ENCODE peak calls at places on chromosomes 13 and 19, in eight cellular contexts. One of them, this sample, is unnamed.

GRCh38 chr13:75316427-75316826 is 165.5 kb downstream of the TBC1D4 start:
- DNase-seq in IMR-90: peak
- DNase-seq in SK-N-SH: no peak
- DNase-seq in HCT116: no peak
- DNase-seq in A549: no peak
- DNase-seq in H1: no peak
- DNase-seq in GM12878: no peak
- DNase-seq in HepG2: no peak
- DNase-seq in this sample: no peak

GRCh38 chr19:1324792-1325567 is 39.3 kb downstream of the EFNA2 start:
- DNase-seq in IMR-90: peak
- DNase-seq in SK-N-SH: peak
- DNase-seq in HCT116: peak
- DNase-seq in A549: peak
- DNase-seq in H1: no peak
- DNase-seq in GM12878: no peak
- DNase-seq in HepG2: peak
- DNase-seq in this sample: peak

GRCh38 chr19:14120497-14120780 is 2.9 kb upstream of the PRKACA start:
- DNase-seq in IMR-90: no peak
- DNase-seq in SK-N-SH: no peak
- DNase-seq in HCT116: no peak
- DNase-seq in A549: no peak
- DNase-seq in H1: no peak
- DNase-seq in GM12878: no peak
- DNase-seq in HepG2: no peak
- DNase-seq in this sample: no peak

GRCh38 chr19:2613507-2614295 is 88.8 kb downstream of the GNG7 start:
- DNase-seq in IMR-90: peak
- DNase-seq in SK-N-SH: peak
- DNase-seq in HCT116: no peak
- DNase-seq in A549: no peak
- DNase-seq in H1: no peak
- DNase-seq in GM12878: no peak
- DNase-seq in HepG2: no peak
- DNase-seq in this sample: peak

GRCh38 chr19:27885361-27885760 is 1327.6 kb downstream of the UQCRFS1 start:
- DNase-seq in IMR-90: no peak
- DNase-seq in SK-N-SH: no peak
- DNase-seq in HCT116: no peak
- DNase-seq in A549: no peak
- DNase-seq in H1: no peak
- DNase-seq in GM12878: no peak
- DNase-seq in HepG2: no peak
- DNase-seq in this sample: no peak

GRCh38 chr13:26488236-26489028 is 69.1 kb upstream of the WASF3 start:
- DNase-seq in IMR-90: no peak
- DNase-seq in SK-N-SH: no peak
- DNase-seq in HCT116: no peak
- DNase-seq in A549: no peak
- DNase-seq in H1: no peak
- DNase-seq in GM12878: no peak
- DNase-seq in HepG2: no peak
- DNase-seq in this sample: no peak

GRCh38 chr13:66859934-66860867 is 369.9 kb downstream of the PCDH9 start:
- DNase-seq in IMR-90: peak
- DNase-seq in SK-N-SH: no peak
- DNase-seq in HCT116: no peak
- DNase-seq in A549: no peak
- DNase-seq in H1: no peak
- DNase-seq in GM12878: no peak
- DNase-seq in HepG2: no peak
- DNase-seq in this sample: no peak

GRCh38 chr13:77522444-77522843 is 13.1 kb upstream of the SCEL start:
- DNase-seq in IMR-90: no peak
- DNase-seq in SK-N-SH: no peak
- DNase-seq in HCT116: no peak
- DNase-seq in A549: no peak
- DNase-seq in H1: no peak
- DNase-seq in GM12878: no peak
- DNase-seq in HepG2: no peak
- DNase-seq in this sample: no peak

GRCh38 chr19:7645159-7645558 is 8.2 kb downstream of the STXBP2 start:
- DNase-seq in IMR-90: no peak
- DNase-seq in SK-N-SH: peak
- DNase-seq in HCT116: no peak
- DNase-seq in A549: no peak
- DNase-seq in H1: no peak
- DNase-seq in GM12878: no peak
- DNase-seq in HepG2: no peak
- DNase-seq in this sample: no peak

GRCh38 chr19:33785795-33786194 is 10.9 kb upstream of the KCTD15 start:
- DNase-seq in IMR-90: peak
- DNase-seq in SK-N-SH: no peak
- DNase-seq in HCT116: no peak
- DNase-seq in A549: no peak
- DNase-seq in H1: no peak
- DNase-seq in GM12878: no peak
- DNase-seq in HepG2: no peak
- DNase-seq in this sample: no peak

GRCh38 chr13:94548382-94549240 is 47.3 kb downstream of the TGDS start:
- DNase-seq in IMR-90: peak
- DNase-seq in SK-N-SH: peak
- DNase-seq in HCT116: peak
- DNase-seq in A549: peak
- DNase-seq in H1: peak
- DNase-seq in GM12878: peak
- DNase-seq in HepG2: peak
- DNase-seq in this sample: no peak

DNA sequence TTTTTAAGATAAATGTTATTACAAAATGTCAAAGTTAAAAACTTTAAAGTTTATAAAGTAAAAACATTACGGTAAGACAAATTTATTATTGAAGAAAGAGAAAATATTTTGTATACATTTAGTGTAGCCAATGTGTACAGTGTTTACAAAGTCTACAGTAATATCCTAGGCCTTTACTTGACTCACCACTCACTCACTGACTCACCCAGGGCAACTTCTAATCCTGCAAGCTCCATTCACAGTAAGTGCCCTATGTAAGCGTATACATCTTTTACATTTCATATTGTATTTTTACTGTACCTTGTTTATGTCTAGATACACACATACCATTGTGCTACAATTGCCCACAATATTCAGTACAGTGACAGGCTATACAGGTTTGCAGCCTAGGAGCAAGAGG is 448.2 kb downstream of the KCTD12 start:
- DNase-seq in IMR-90: peak
- DNase-seq in SK-N-SH: no peak
- DNase-seq in HCT116: no peak
- DNase-seq in A549: no peak
- DNase-seq in H1: no peak
- DNase-seq in GM12878: no peak
- DNase-seq in HepG2: no peak
- DNase-seq in this sample: no peak
- TF ChIP-seq RAD21 in IMR-90: no peak
- TF ChIP-seq RAD21 in SK-N-SH: no peak
- TF ChIP-seq RAD21 in HCT116: no peak
- TF ChIP-seq RAD21 in A549: no peak
- TF ChIP-seq RAD21 in H1: no peak
- TF ChIP-seq RAD21 in GM12878: no peak
- TF ChIP-seq RAD21 in HepG2: no peak
- TF ChIP-seq RAD21 in this sample: no peak

GRCh38 chr13:93368705-93369104 is 142.1 kb downstream of the GPC6 start:
- DNase-seq in IMR-90: no peak
- DNase-seq in SK-N-SH: no peak
- DNase-seq in HCT116: no peak
- DNase-seq in A549: no peak
- DNase-seq in H1: no peak
- DNase-seq in GM12878: no peak
- DNase-seq in HepG2: no peak
- DNase-seq in this sample: peak

GRCh38 chr13:93368296-93368695 is 141.7 kb downstream of the GPC6 start:
- DNase-seq in IMR-90: no peak
- DNase-seq in SK-N-SH: no peak
- DNase-seq in HCT116: no peak
- DNase-seq in A549: no peak
- DNase-seq in H1: no peak
- DNase-seq in GM12878: no peak
- DNase-seq in HepG2: no peak
- DNase-seq in this sample: no peak

GRCh38 chr13:93361703-93362102 is 135.1 kb downstream of the GPC6 start:
- DNase-seq in IMR-90: peak
- DNase-seq in SK-N-SH: no peak
- DNase-seq in HCT116: no peak
- DNase-seq in A549: no peak
- DNase-seq in H1: no peak
- DNase-seq in GM12878: no peak
- DNase-seq in HepG2: peak
- DNase-seq in this sample: peak

DNA sequence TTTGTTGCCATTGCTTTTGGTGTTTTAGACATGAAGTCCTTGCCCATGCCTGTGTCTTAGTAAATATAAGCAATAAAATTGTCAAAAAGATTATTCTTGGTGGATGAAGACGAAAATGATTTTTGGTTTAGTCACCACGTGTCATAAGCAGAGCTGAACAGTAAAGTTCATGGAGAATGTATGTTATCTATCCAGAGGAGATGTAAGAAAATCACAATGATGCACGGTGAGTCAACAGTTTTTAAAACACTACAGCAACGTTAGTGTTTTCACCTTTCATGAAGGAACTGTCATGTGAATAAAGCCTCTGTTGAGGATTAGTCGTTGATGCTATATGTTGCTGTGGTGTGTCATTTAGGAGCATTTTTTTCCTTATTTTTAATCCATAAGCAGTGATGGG is 137.6 kb downstream of the GPC6 start:
- DNase-seq in IMR-90: peak
- DNase-seq in SK-N-SH: no peak
- DNase-seq in HCT116: no peak
- DNase-seq in A549: no peak
- DNase-seq in H1: no peak
- DNase-seq in GM12878: no peak
- DNase-seq in HepG2: no peak
- DNase-seq in this sample: no peak
- TF ChIP-seq RAD21 in IMR-90: no peak
- TF ChIP-seq RAD21 in SK-N-SH: no peak
- TF ChIP-seq RAD21 in HCT116: no peak
- TF ChIP-seq RAD21 in A549: no peak
- TF ChIP-seq RAD21 in H1: no peak
- TF ChIP-seq RAD21 in GM12878: no peak
- TF ChIP-seq RAD21 in HepG2: no peak
- TF ChIP-seq RAD21 in this sample: no peak

GRCh38 chr19:5881543-5882299 is 11.4 kb upstream of the FUT5 start:
- DNase-seq in IMR-90: no peak
- DNase-seq in SK-N-SH: no peak
- DNase-seq in HCT116: no peak
- DNase-seq in A549: no peak
- DNase-seq in H1: no peak
- DNase-seq in GM12878: no peak
- DNase-seq in HepG2: no peak
- DNase-seq in this sample: no peak
- TF ChIP-seq RAD21 in IMR-90: no peak
- TF ChIP-seq RAD21 in SK-N-SH: no peak
- TF ChIP-seq RAD21 in HCT116: no peak
- TF ChIP-seq RAD21 in A549: no peak
- TF ChIP-seq RAD21 in H1: no peak
- TF ChIP-seq RAD21 in GM12878: no peak
- TF ChIP-seq RAD21 in HepG2: no peak
- TF ChIP-seq RAD21 in this sample: no peak

GRCh38 chr19:18194554-18195238 is 1.7 kb downstream of the MPV17L2 start:
- DNase-seq in IMR-90: peak
- DNase-seq in SK-N-SH: peak
- DNase-seq in HCT116: no peak
- DNase-seq in A549: no peak
- DNase-seq in H1: no peak
- DNase-seq in GM12878: no peak
- DNase-seq in HepG2: no peak
- DNase-seq in this sample: peak
- TF ChIP-seq RAD21 in IMR-90: no peak
- TF ChIP-seq RAD21 in SK-N-SH: no peak
- TF ChIP-seq RAD21 in HCT116: no peak
- TF ChIP-seq RAD21 in A549: no peak
- TF ChIP-seq RAD21 in H1: no peak
- TF ChIP-seq RAD21 in GM12878: no peak
- TF ChIP-seq RAD21 in HepG2: no peak
- TF ChIP-seq RAD21 in this sample: no peak

GRCh38 chr13:73015799-73016198 is 43.0 kb upstream of the KLF5 start:
- DNase-seq in IMR-90: no peak
- DNase-seq in SK-N-SH: no peak
- DNase-seq in HCT116: no peak
- DNase-seq in A549: no peak
- DNase-seq in H1: no peak
- DNase-seq in GM12878: no peak
- DNase-seq in HepG2: no peak
- DNase-seq in this sample: no peak

GRCh38 chr13:73018336-73018735 is 40.5 kb upstream of the KLF5 start:
- DNase-seq in IMR-90: peak
- DNase-seq in SK-N-SH: no peak
- DNase-seq in HCT116: no peak
- DNase-seq in A549: no peak
- DNase-seq in H1: no peak
- DNase-seq in GM12878: no peak
- DNase-seq in HepG2: peak
- DNase-seq in this sample: no peak
- TF ChIP-seq RAD21 in IMR-90: no peak
- TF ChIP-seq RAD21 in SK-N-SH: no peak
- TF ChIP-seq RAD21 in HCT116: no peak
- TF ChIP-seq RAD21 in A549: no peak
- TF ChIP-seq RAD21 in H1: no peak
- TF ChIP-seq RAD21 in GM12878: no peak
- TF ChIP-seq RAD21 in HepG2: no peak
- TF ChIP-seq RAD21 in this sample: no peak

GRCh38 chr19:23075031-23075733 is 41.6 kb upstream of the ZNF730 start:
- DNase-seq in IMR-90: peak
- DNase-seq in SK-N-SH: peak
- DNase-seq in HCT116: no peak
- DNase-seq in A549: no peak
- DNase-seq in H1: peak
- DNase-seq in GM12878: no peak
- DNase-seq in HepG2: no peak
- DNase-seq in this sample: peak

GRCh38 chr19:23065306-23065705 is 51.5 kb upstream of the ZNF730 start:
- DNase-seq in IMR-90: no peak
- DNase-seq in SK-N-SH: no peak
- DNase-seq in HCT116: no peak
- DNase-seq in A549: no peak
- DNase-seq in H1: no peak
- DNase-seq in GM12878: no peak
- DNase-seq in HepG2: no peak
- DNase-seq in this sample: no peak

GRCh38 chr19:23071087-23071511 is 45.7 kb upstream of the ZNF730 start:
- DNase-seq in IMR-90: peak
- DNase-seq in SK-N-SH: peak
- DNase-seq in HCT116: no peak
- DNase-seq in A549: no peak
- DNase-seq in H1: no peak
- DNase-seq in GM12878: no peak
- DNase-seq in HepG2: no peak
- DNase-seq in this sample: no peak

GRCh38 chr19:23070353-23070781 is 46.5 kb upstream of the ZNF730 start:
- DNase-seq in IMR-90: peak
- DNase-seq in SK-N-SH: peak
- DNase-seq in HCT116: no peak
- DNase-seq in A549: no peak
- DNase-seq in H1: peak
- DNase-seq in GM12878: no peak
- DNase-seq in HepG2: no peak
- DNase-seq in this sample: peak
- TF ChIP-seq RAD21 in IMR-90: no peak
- TF ChIP-seq RAD21 in SK-N-SH: peak
- TF ChIP-seq RAD21 in HCT116: no peak
- TF ChIP-seq RAD21 in A549: no peak
- TF ChIP-seq RAD21 in H1: peak
- TF ChIP-seq RAD21 in GM12878: no peak
- TF ChIP-seq RAD21 in HepG2: no peak
- TF ChIP-seq RAD21 in this sample: no peak

This sample was measured in K562.